ENCODE peak calls at places on chromosomes 6 and 20, in ten cellular contexts. S is stimulated activated CD8-positive, alpha-beta memory T cell treated with anti-CD3 and anti-CD28 coated beads, Interleukin-7, amount 100 ng/mL, for 1 hour; V is activated naive CD4-positive, alpha-beta T cell; P is EL; I is mucosa of descending colon; Y is CD8-positive, alpha-beta T cell; U is amniotic stem cell; M is NCI-H2171 treated with DMSO at 0.1 percent for 48 hours; C is AG09309; Z is brain microvascular endothelial cell. W is an unnamed sample.

GRCh38 chr6:11194399-11195274 is 37.8 kb downstream of the NEDD9 start:
- DNase-seq in S (no peak), V (no peak), P (peak), I (no peak), Y (no peak), U (peak), M (no peak), C (no peak), Z (peak), W (no peak)

GRCh38 chr20:57724610-57725405 is 15.0 kb upstream of the PMEPA1 start:
- DNase-seq in S (no peak), V (no peak), P (no peak), I (no peak), Y (no peak), U (no peak), M (no peak), C (no peak), Z (no peak), W (peak)

GRCh38 chr6:131979515-131980337 is 28.6 kb upstream of the CCN2 start:
- DNase-seq in S (no peak), V (no peak), P (peak), I (no peak), Y (no peak), U (peak), M (no peak), C (peak), Z (peak), W (no peak)

GRCh38 chr6:154197176-154197850 is 158.3 kb downstream of the OPRM1 start:
- DNase-seq in S (no peak), V (no peak), P (peak), I (no peak), Y (no peak), U (peak), M (peak), C (peak), Z (peak), W (no peak)

GRCh38 chr6:118495639-118496296 is 52.3 kb upstream of the PLN start:
- DNase-seq in S (no peak), V (no peak), P (peak), I (no peak), Y (no peak), U (no peak), M (no peak), C (no peak), Z (peak), W (no peak)

GRCh38 chr20:33825340-33826269 is 14.5 kb downstream of the CHMP4B start:
- DNase-seq in S (no peak), V (no peak), P (no peak), I (no peak), Y (no peak), U (no peak), M (no peak), C (no peak), Z (no peak), W (no peak)

GRCh38 chr20:62407221-62407992 is at the start of gene CABLES2:
- DNase-seq in S (peak), V (peak), P (peak), I (peak), Y (peak), U (peak), M (peak), C (peak), Z (peak), W (peak)

GRCh38 chr6:52993461-52993860 is 1.6 kb downstream of the GSTA4 start:
- DNase-seq in S (no peak), V (no peak), P (no peak), I (no peak), Y (no peak), U (no peak), M (no peak), C (no peak), Z (no peak), W (peak)

GRCh38 chr6:17968081-17968518 is 19.3 kb downstream of the KIF13A start:
- DNase-seq in S (no peak), V (no peak), P (peak), I (no peak), Y (no peak), U (no peak), M (peak), C (no peak), Z (no peak), W (no peak)

GRCh38 chr6:32167761-32168262 is 3.4 kb downstream of the EGFL8 start:
- DNase-seq in S (no peak), V (no peak), P (no peak), I (no peak), Y (no peak), U (no peak), M (no peak), C (no peak), Z (no peak), W (no peak)

GRCh38 chr6:37004044-37004984 is 1.1 kb upstream of the FGD2 start:
- DNase-seq in S (no peak), V (no peak), P (no peak), I (no peak), Y (no peak), U (no peak), M (no peak), C (no peak), Z (no peak), W (no peak)

GRCh38 chr6:154814063-154814462 is 80.8 kb downstream of the SCAF8 start:
- DNase-seq in S (no peak), V (no peak), P (no peak), I (no peak), Y (no peak), U (no peak), M (no peak), C (no peak), Z (no peak), W (no peak)

GRCh38 chr6:113530769-113531168 is 326.4 kb upstream of the MARCKS start:
- DNase-seq in S (no peak), V (no peak), P (peak), I (no peak), Y (no peak), U (peak), M (no peak), C (peak), Z (peak), W (no peak)

GRCh38 chr6:71551798-71552197 is 263.2 kb downstream of the OGFRL1 start:
- DNase-seq in S (no peak), V (no peak), P (no peak), I (no peak), Y (no peak), U (no peak), M (no peak), C (no peak), Z (no peak), W (no peak)